ENCODE peak calls at places on chromosome 15, in four cellular contexts. M is GM12865, S is IMR-90, T is GM10248. X is an unnamed sample.
A peak's percentile ranks its signal among the peaks of the same experiment; 100 is the strongest.

GRCh38 chr15:76236350-76236749 is 74.9 kb downstream of the ETFA start:
- DNase-seq in S (no peak), T (no peak), M (no peak), X (no peak)

GRCh38 chr15:62344806-62345539 is 179.9 kb upstream of the C2CD4B start:
- DNase-seq in M (peak; percentile 87), S (peak; percentile 58), T (peak; percentile 72), X (peak; percentile 39)

GRCh38 chr15:49265911-49266310 is 95.9 kb downstream of the GALK2 start:
- DNase-seq in M (no peak), T (no peak), S (no peak), X (no peak)

GRCh38 chr15:57946491-57947048 is 118.9 kb downstream of the ALDH1A2 start:
- DNase-seq in S (no peak), M (no peak), T (no peak), X (no peak)

GRCh38 chr15:34275721-34276120 is 50.9 kb downstream of the EMC4 start:
- DNase-seq in S (no peak), T (no peak), M (no peak), X (no peak)

GRCh38 chr15:41935566-41936020 is 36.8 kb downstream of the EHD4 start:
- DNase-seq in S (no peak), T (no peak), M (peak; percentile 73), X (no peak)

GRCh38 chr15:94119923-94120775 is 111.2 kb upstream of the MCTP2 start:
- DNase-seq in M (peak; percentile 81), T (peak; percentile 53), S (peak; percentile 82), X (peak; percentile 94)

GRCh38 chr15:77529394-77530159 is 103.1 kb downstream of the LINGO1 start:
- DNase-seq in T (no peak), S (no peak), M (no peak), X (no peak)

GRCh38 chr15:89444855-89445254 is 51.5 kb downstream of the RHCG start:
- DNase-seq in M (no peak), T (no peak), S (no peak), X (no peak)

GRCh38 chr15:88624156-88624970 is 3.2 kb downstream of the AEN start:
- DNase-seq in M (peak; percentile 75), S (peak; percentile 61), T (peak; percentile 70), X (peak; percentile 64)

GRCh38 chr15:99014803-99015676 is 7.4 kb upstream of the PGPEP1L start:
- DNase-seq in S (peak; percentile 72), T (peak; percentile 74), M (peak; percentile 89), X (peak; percentile 33)

GRCh38 chr15:61051570-61052031 is 177.5 kb downstream of the RORA start:
- DNase-seq in M (no peak), S (peak; percentile 78), T (no peak), X (peak; percentile 74)
- TF ChIP-seq CTCF in M (no peak), S (peak; percentile 88), T (peak; percentile 21), X (peak; percentile 89)

GRCh38 chr15:78620021-78620838 is 566 bp downstream of the CHRNA3 start:
- DNase-seq in M (no peak), S (no peak), T (no peak), X (no peak)
- TF ChIP-seq CTCF in M (no peak), S (peak; percentile 14), T (no peak), X (peak; percentile 1)

GRCh38 chr15:50355612-50355905 is 561 bp upstream of the GABPB1 start:
- DNase-seq in M (no peak), S (no peak), T (no peak), X (no peak)

GRCh38 chr15:50355980-50356379 is 982 bp upstream of the GABPB1 start:
- DNase-seq in T (no peak), S (no peak), M (no peak), X (peak; percentile 51)

GRCh38 chr15:50354838-50355611 is at the start of gene GABPB1:
- DNase-seq in T (peak; percentile 89), M (peak; percentile 98), S (peak; percentile 94), X (peak; percentile 91)

GRCh38 chr15:50353999-50354837 is 780 bp downstream of the GABPB1 start:
- DNase-seq in S (peak; percentile 92), T (peak; percentile 34), M (peak; percentile 82), X (peak; percentile 91)

GRCh38 chr15:50358805-50359204 is 3.8 kb upstream of the GABPB1 start:
- DNase-seq in S (peak; percentile 59), M (peak; percentile 78), T (peak; percentile 52), X (peak; percentile 75)
- TF ChIP-seq CTCF in S (peak; percentile 25), M (peak; percentile 50), T (peak; percentile 51), X (peak; percentile 55)

GRCh38 chr15:75030424-75030823 is 7.0 kb downstream of the PPCDC start:
- DNase-seq in T (no peak), S (no peak), M (no peak), X (no peak)
- TF ChIP-seq CTCF in T (no peak), S (no peak), M (no peak), X (peak; percentile 0)

GRCh38 chr15:73323956-73324355 is 44.8 kb downstream of the HCN4 start:
- DNase-seq in T (no peak), M (no peak), S (no peak), X (no peak)

GRCh38 chr15:73325191-73325980 is 43.4 kb downstream of the HCN4 start:
- DNase-seq in S (no peak), T (peak; percentile 62), M (peak; percentile 54), X (no peak)

GRCh38 chr15:73323374-73323955 is 45.3 kb downstream of the HCN4 start:
- DNase-seq in T (no peak), M (no peak), S (no peak), X (no peak)

GRCh38 chr15:73326157-73326556 is 42.6 kb downstream of the HCN4 start:
- DNase-seq in S (no peak), T (no peak), M (no peak), X (no peak)

DNA sequence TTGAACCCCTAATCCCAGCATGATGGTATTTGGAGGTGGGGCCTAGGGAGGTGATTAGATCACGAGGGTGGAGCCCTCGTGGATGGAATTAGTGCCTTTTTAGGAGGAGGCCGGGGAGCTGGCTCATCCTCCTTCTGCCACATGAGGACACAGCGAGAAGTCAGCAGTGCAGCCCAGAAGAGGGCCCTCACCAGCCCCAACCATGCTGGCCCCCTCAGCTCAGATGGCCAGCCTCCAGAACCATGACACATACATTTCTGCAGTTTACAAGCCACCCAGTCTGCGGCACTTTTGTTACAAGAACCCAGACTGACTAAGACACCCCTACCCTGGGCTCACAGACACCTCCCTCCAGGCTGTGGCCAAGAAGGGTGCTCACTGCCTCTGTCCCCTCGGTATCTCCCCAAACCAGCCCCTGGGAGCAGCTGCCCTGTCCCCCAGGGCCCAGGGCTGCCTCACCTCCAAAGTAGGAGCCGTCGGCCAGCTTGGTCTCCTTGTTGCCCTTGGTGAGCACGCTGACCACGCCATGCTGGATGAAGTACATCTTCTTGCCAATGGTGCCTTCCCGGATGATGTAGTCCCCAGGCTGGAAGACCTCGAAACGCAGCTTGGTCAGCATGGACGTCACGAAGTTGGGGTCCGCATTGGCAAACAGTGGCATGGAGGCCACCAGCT is 44.1 kb downstream of the HCN4 start:
- DNase-seq in S (no peak), M (no peak), T (no peak), X (no peak)
- TF ChIP-seq CTCF in S (no peak), M (no peak), T (no peak), X (no peak)

GRCh38 chr15:84588053-84588874 is 12.5 kb upstream of the ZSCAN2 start:
- DNase-seq in T (peak; percentile 90), M (peak; percentile 89), S (peak; percentile 64), X (peak; percentile 77)
- TF ChIP-seq CTCF in T (peak; percentile 68), M (peak; percentile 82), S (peak; percentile 68), X (peak; percentile 63)

DNA sequence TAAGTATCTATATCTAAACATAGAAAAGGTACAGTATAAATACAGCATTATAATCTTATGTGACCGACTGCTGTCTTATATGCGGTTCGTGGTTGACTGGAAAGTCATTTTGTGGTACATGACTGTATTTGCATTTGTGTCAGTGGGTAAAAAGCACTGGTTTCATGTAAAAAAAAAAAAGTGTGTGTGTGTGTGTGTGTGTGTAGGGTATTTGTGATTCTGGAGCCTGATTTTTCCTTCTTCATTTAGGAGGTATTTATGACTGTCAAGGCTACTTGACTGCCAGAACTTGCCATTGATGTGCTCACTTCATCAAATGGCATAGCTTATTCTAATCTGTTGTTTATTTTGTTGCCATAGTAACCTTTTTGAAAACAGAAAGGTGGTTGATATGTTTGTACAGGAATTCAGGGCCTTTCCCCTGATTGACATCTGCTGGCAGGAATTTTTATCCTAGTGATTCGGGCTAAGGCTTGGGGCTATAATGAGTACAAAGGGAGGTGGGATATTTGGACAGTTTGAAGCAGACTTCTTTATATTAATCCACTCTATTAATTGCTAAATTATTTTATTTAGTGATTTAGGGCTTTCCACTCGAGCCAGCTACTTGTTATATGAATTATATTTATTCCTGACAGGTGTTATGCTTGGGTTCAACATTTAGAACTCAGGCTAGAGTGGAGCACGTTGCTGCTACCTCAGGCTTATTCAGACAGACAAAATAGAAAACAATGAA is 63.4 kb downstream of the AKAP13 start:
- DNase-seq in M (peak; percentile 87), T (no peak), S (peak; percentile 33), X (peak; percentile 8)
- TF ChIP-seq CTCF in M (no peak), T (no peak), S (peak; percentile 1), X (no peak)